ENCODE peak calls at places on chromosomes 6 and 20, in eight cellular contexts. R is kidney tubule cell, O is T-helper 2 cell, J is astrocyte of the cerebellum, W is left cardiac atrium, N is astrocyte of the spinal cord, X is NCI-H774, Z is ecto neural progenitor cell. I is an unnamed sample.
A peak's percentile ranks its signal among the peaks of the same experiment; 100 is the strongest.

GRCh38 chr6:148520109-148520841 is 177.6 kb downstream of the SASH1 start:
- DNase-seq in R (no peak), O (no peak), J (no peak), W (no peak), N (no peak), X (no peak), Z (no peak), I (peak; percentile 65)

GRCh38 chr20:51457281-51457932 is 85.1 kb downstream of the NFATC2 start:
- DNase-seq in R (peak; percentile 94), O (no peak), J (peak; percentile 65), W (peak; percentile 77), N (peak; percentile 92), X (no peak), Z (no peak), I (no peak)

GRCh38 chr20:36847009-36847709 is 28.8 kb upstream of the TLDC2 start:
- DNase-seq in R (peak; percentile 83), O (no peak), J (peak; percentile 60), W (peak; percentile 85), N (peak; percentile 69), X (no peak), Z (no peak), I (no peak)

GRCh38 chr6:159819932-159820640 is 20.0 kb downstream of the PNLDC1 start:
- DNase-seq in R (no peak), O (peak; percentile 83), J (no peak), W (no peak), N (no peak), X (no peak), Z (no peak), I (no peak)

GRCh38 chr6:148793721-148794120 is 46.9 kb downstream of the UST start:
- DNase-seq in R (no peak), O (no peak), J (peak; percentile 59), W (no peak), N (peak; percentile 65), X (no peak), Z (no peak), I (no peak)

GRCh38 chr20:40883097-40883496 is 145.5 kb upstream of the TOP1 start:
- DNase-seq in R (peak; percentile 17), O (no peak), J (no peak), W (no peak), N (no peak), X (no peak), Z (no peak), I (no peak)

GRCh38 chr6:97456070-97456469 is 173.1 kb upstream of the MMS22L start:
- DNase-seq in R (no peak), O (no peak), J (no peak), W (no peak), N (no peak), X (no peak), Z (peak; percentile 47), I (no peak)

GRCh38 chr6:36642913-36643817 is 35.3 kb upstream of the CDKN1A start:
- DNase-seq in R (peak; percentile 88), O (no peak), J (peak; percentile 62), W (peak; percentile 92), N (peak; percentile 82), X (no peak), Z (no peak), I (no peak)

GRCh38 chr6:68443704-68444103 is 191.4 kb upstream of the ADGRB3 start:
- DNase-seq in R (no peak), O (no peak), J (no peak), W (no peak), N (no peak), X (no peak), Z (no peak), I (no peak)

GRCh38 chr20:10495173-10495572 is 60.1 kb downstream of the SLX4IP start:
- DNase-seq in R (no peak), O (peak; percentile 37), J (no peak), W (no peak), N (no peak), X (no peak), Z (no peak), I (no peak)

GRCh38 chr6:14547284-14548001 is 429.9 kb downstream of the CD83 start:
- DNase-seq in R (no peak), O (no peak), J (no peak), W (no peak), N (no peak), X (no peak), Z (no peak), I (no peak)

GRCh38 chr20:49475979-49476378 is 6.5 kb downstream of the KCNB1 start:
- DNase-seq in R (no peak), O (no peak), J (no peak), W (no peak), N (no peak), X (no peak), Z (no peak), I (no peak)

GRCh38 chr6:140485740-140486467 is 1111.5 kb upstream of the CITED2 start:
- DNase-seq in R (peak; percentile 91), O (no peak), J (peak; percentile 43), W (peak; percentile 36), N (peak; percentile 92), X (peak; percentile 8), Z (no peak), I (peak; percentile 9)

GRCh38 chr20:32891491-32891890 is 32.8 kb downstream of the EFCAB8 start:
- DNase-seq in R (no peak), O (no peak), J (no peak), W (no peak), N (no peak), X (no peak), Z (no peak), I (no peak)

GRCh38 chr20:1825492-1825891 is 69.7 kb upstream of the SIRPA start:
- DNase-seq in R (peak; percentile 51), O (no peak), J (no peak), W (no peak), N (peak; percentile 51), X (no peak), Z (no peak), I (no peak)

GRCh38 chr20:6295026-6295425 is 172.2 kb upstream of the FERMT1 start:
- DNase-seq in R (no peak), O (no peak), J (no peak), W (no peak), N (no peak), X (no peak), Z (no peak), I (no peak)

GRCh38 chr20:2350606-2351005 is 30.1 kb upstream of the TGM6 start:
- DNase-seq in R (no peak), O (no peak), J (no peak), W (no peak), N (no peak), X (no peak), Z (no peak), I (no peak)

I was measured in GM12878.